ENCODE peak calls at places on chromosomes 6 and 20, in four cellular contexts. V is lung; L is tibial artery; K is CD4-positive, alpha-beta T cell. D is an unnamed sample.

GRCh38 chr6:105566503-105566902 is 163.6 kb upstream of the PREP start:
- DNase-seq in V (no peak), L (no peak), K (no peak), D (no peak)

GRCh38 chr6:148700047-148700712 is 46.6 kb upstream of the UST start:
- DNase-seq in V (no peak), L (no peak), K (no peak), D (no peak)

GRCh38 chr6:97665410-97665809 is 382.4 kb upstream of the MMS22L start:
- DNase-seq in V (no peak), L (no peak), K (no peak), D (no peak)

GRCh38 chr6:165852676-165853075 is 189.6 kb upstream of the PDE10A start:
- DNase-seq in V (no peak), L (no peak), K (no peak), D (no peak)

GRCh38 chr20:38635721-38636285 is 34.2 kb downstream of the ARHGAP40 start:
- DNase-seq in V (no peak), L (no peak), K (no peak), D (no peak)

GRCh38 chr6:159473844-159474243 is 219.2 kb downstream of the SOD2 start:
- DNase-seq in V (no peak), L (no peak), K (no peak), D (no peak)

GRCh38 chr6:18514180-18514579 is 127.0 kb downstream of the RNF144B start:
- DNase-seq in V (no peak), L (no peak), K (no peak), D (no peak)

GRCh38 chr6:90412538-90413369 is 116.1 kb upstream of the BACH2 start:
- DNase-seq in V (no peak), L (no peak), K (no peak), D (no peak)

GRCh38 chr6:25993038-25993684 is 30.6 kb downstream of the TRIM38 start:
- DNase-seq in V (no peak), L (no peak), K (no peak), D (no peak)

GRCh38 chr6:53922571-53922981 is 127.8 kb downstream of the LRRC1 start:
- DNase-seq in V (no peak), L (no peak), K (no peak), D (no peak)

GRCh38 chr6:12804967-12805645 is 88.5 kb downstream of the PHACTR1 start:
- DNase-seq in V (no peak), L (no peak), K (no peak), D (no peak)

GRCh38 chr20:34112600-34113061 is 588 bp upstream of the EIF2S2 start:
- DNase-seq in V (no peak), L (peak), K (no peak), D (peak)

GRCh38 chr6:45049188-45049843 is 278.8 kb upstream of the RUNX2 start:
- DNase-seq in V (no peak), L (no peak), K (no peak), D (no peak)

GRCh38 chr6:24321538-24322162 is 36.2 kb downstream of the DCDC2 start:
- DNase-seq in V (no peak), L (no peak), K (no peak), D (no peak)

GRCh38 chr20:37801921-37802320 is 101.0 kb upstream of the VSTM2L start:
- DNase-seq in V (no peak), L (no peak), K (no peak), D (no peak)

GRCh38 chr6:50822078-50822476 is 3.4 kb downstream of the TFAP2B start:
- DNase-seq in V (no peak), L (no peak), K (no peak), D (no peak)

GRCh38 chr6:28803337-28803709 is 120.5 kb downstream of the TRIM27 start:
- DNase-seq in V (no peak), L (no peak), K (no peak), D (no peak)

GRCh38 chr20:23048283-23049200 is 930 bp downstream of the THBD start:
- DNase-seq in V (peak), L (peak), K (no peak), D (peak)

GRCh38 chr6:83183082-83183828 is 9.8 kb downstream of the PGM3 start:
- DNase-seq in V (no peak), L (no peak), K (no peak), D (no peak)

GRCh38 chr20:20685635-20686034 is 26.8 kb downstream of the RALGAPA2 start:
- DNase-seq in V (no peak), L (no peak), K (no peak), D (no peak)
- TF ChIP-seq CTCF in V (no peak), L (no peak), K (no peak), D (no peak)

GRCh38 chr6:136378888-136379287 is 89.2 kb upstream of the BCLAF1 start:
- DNase-seq in V (no peak), L (no peak), K (no peak), D (no peak)
- TF ChIP-seq CTCF in V (no peak), L (no peak), K (no peak), D (no peak)

GRCh38 chr6:8526619-8527018 is 91.3 kb upstream of the SLC35B3 start:
- DNase-seq in V (no peak), L (no peak), K (no peak), D (no peak)

GRCh38 chr6:8529250-8529649 is 93.9 kb upstream of the SLC35B3 start:
- DNase-seq in V (no peak), L (no peak), K (no peak), D (no peak)

GRCh38 chr6:8527818-8528217 is 92.5 kb upstream of the SLC35B3 start:
- DNase-seq in V (no peak), L (no peak), K (no peak), D (no peak)

GRCh38 chr6:8535505-8535904 is 100.2 kb upstream of the SLC35B3 start:
- DNase-seq in V (no peak), L (no peak), K (no peak), D (no peak)

GRCh38 chr6:8530775-8531435 is 95.6 kb upstream of the SLC35B3 start:
- DNase-seq in V (no peak), L (no peak), K (no peak), D (no peak)
- TF ChIP-seq CTCF in V (no peak), L (no peak), K (no peak), D (peak)

GRCh38 chr20:25195014-25195961 is at the start of gene ENTPD6:
- DNase-seq in V (peak), L (peak), K (peak), D (peak)
- TF ChIP-seq CTCF in V (no peak), L (no peak), K (no peak), D (no peak)

DNA sequence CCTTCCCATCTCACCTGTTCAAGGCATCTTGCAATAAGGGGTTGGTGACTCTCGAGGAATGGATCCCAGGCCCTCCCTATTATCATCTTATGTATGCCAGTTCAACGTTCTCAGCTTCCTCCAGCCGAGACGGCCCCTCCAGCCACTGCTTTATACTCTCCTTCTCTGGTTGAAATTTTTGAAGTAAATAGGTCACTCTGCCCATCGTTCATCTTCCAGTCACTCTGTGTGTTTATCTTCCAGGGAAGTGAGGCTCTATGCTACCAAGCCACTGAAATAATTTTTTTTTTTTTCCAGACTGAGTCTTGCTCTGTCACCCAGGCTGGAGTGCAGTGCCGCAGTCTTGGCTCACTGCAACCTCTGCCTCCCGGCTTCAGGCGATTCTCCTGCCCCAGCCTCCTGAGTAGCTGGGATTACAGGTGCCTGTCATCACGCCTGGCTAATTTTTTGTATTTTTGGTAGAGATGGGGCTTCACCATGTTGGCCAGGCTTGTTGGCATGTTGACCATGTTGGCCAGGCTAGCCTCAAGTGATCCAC is 17.0 kb downstream of the PTPN1 start:
- DNase-seq in V (no peak), L (no peak), K (no peak), D (no peak)
- TF ChIP-seq CTCF in V (no peak), L (no peak), K (no peak), D (no peak)

DNA sequence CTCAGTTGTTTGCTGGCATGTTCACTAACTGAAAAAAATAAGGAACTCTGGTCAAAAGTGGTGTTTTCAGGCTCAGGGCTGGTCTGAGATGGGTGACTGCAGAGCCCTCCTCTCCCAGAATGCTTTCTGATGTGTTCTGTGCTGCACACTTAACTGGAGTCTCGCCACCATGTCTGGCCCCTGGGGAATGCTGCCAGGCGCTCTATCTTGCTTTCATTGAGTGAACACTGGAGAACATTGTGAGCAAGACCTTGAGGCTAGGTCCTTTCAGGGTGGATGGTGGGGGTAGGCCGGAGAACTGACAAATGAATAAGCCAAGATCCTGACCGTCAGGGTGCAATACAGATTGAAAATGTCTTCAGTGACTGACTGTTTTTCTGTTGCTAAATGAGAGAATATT is 19.5 kb downstream of the PANK2 start:
- DNase-seq in V (no peak), L (no peak), K (no peak), D (no peak)
- TF ChIP-seq CTCF in V (no peak), L (no peak), K (no peak), D (no peak)

DNA sequence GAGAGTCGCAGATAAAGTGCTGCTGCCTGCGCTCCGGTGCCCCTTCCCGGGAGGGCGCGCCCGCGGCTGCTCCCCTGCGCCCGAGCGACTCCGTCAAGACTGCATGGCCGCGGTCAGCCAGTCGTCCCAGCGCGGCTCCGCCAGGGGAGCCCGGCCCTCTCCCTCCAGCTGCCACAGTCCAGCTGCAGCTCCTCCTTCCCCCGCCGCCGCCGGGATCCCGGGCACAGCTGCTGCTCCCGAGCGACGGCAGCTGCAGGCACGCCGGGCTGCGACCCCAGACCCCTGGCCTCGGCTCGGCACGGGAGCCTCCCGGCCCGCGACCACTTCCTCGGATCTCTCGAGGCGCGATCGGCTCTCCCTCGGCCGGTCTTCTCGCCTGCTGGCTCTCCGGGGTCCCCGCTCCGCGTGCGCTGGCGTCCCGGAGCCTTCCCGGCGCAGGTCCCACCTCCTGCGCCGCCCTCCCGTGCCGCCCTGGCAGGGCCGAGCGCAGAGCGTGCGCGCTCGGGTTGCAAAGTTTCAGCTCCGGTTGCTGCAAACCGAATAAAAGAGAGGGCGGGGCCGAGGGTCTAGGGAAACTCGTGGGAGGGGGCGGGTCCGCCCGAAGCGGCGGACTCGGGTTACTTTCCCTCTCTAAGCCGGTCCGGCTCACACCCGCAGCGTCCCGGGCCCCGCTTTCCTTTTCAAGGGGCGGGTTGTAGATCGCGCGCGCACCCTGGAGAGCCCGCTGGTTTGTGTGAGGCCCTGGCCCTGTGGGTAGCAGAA is at the start of gene CNKSR3:
- DNase-seq in V (peak), L (peak), K (no peak), D (peak)
- TF ChIP-seq CTCF in V (no peak), L (peak), K (no peak), D (no peak)

GRCh38 chr6:128487746-128488145 is 32.7 kb downstream of the PTPRK start:
- DNase-seq in V (no peak), L (no peak), K (no peak), D (no peak)

GRCh38 chr6:128483472-128484135 is 36.8 kb downstream of the PTPRK start:
- DNase-seq in V (no peak), L (no peak), K (no peak), D (no peak)

GRCh38 chr6:128482642-128483041 is 37.8 kb downstream of the PTPRK start:
- DNase-seq in V (no peak), L (no peak), K (no peak), D (no peak)

GRCh38 chr6:128491041-128491642 is 29.3 kb downstream of the PTPRK start:
- DNase-seq in V (no peak), L (no peak), K (no peak), D (no peak)

DNA sequence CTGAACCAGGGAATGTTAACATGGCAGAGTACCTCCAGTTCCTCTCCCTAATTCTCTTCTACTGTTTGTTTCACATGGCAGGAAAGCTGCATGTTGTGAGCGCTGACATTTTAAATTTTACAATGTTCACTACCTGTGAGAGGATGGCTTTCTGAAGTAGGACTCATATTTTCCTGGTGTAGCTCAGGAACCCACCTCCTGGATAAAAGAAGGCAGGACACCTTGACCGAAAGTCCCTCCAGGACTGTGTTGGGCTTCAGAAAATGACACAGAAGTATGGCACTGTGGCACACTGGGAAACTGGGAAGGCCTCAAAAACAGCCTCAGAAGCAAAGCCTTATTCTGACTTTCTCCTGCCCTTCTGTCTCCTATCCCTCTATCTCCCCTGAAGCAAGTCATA is 33.3 kb downstream of the PTPRK start:
- DNase-seq in V (no peak), L (no peak), K (no peak), D (no peak)
- TF ChIP-seq CTCF in V (no peak), L (no peak), K (no peak), D (peak)

D was measured in neural crest cell.